ENCODE peak calls at places on chromosomes 2 and 18, in five cellular contexts. X is pancreas, Q is PC-9, D is breast epithelium, G is astrocyte. W is an unnamed sample. For H3K9me3, the result is how much of the 10 kb centered on the place peaks cover.

GRCh38 chr2:46842876-46843275 is 72.7 kb downstream of the MCFD2 start:
- DNase-seq in Q (no peak), D (no peak), G (no peak), X (no peak), W (no peak)

GRCh38 chr18:67710639-67711038 is 194.1 kb upstream of the DSEL start:
- DNase-seq in D (no peak), Q (no peak), G (no peak), X (no peak), W (no peak)

GRCh38 chr2:162100579-162100978 is 26.6 kb upstream of the DPP4 start:
- DNase-seq in Q (no peak), X (no peak), G (no peak), D (no peak), W (no peak)

GRCh38 chr18:47964086-47964485 is 33.6 kb upstream of the SMAD2 start:
- DNase-seq in Q (no peak), X (no peak), G (no peak), D (no peak), W (no peak)

GRCh38 chr2:75647771-75648170 is 1.2 kb downstream of the MRPL19 start:
- DNase-seq in D (no peak), G (no peak), X (no peak), Q (no peak), W (no peak)

GRCh38 chr2:32865399-32866068 is 81.2 kb upstream of the LTBP1 start:
- DNase-seq in X (no peak), Q (peak), G (peak), D (no peak), W (no peak)

GRCh38 chr2:233817305-233817980 is 36.9 kb downstream of the HJURP start:
- DNase-seq in X (peak), Q (no peak), G (no peak), D (no peak), W (no peak)

GRCh38 chr18:32470136-32470712 is 458 bp downstream of the GAREM1 start:
- DNase-seq in D (peak), G (peak), X (peak), Q (peak), W (no peak)

GRCh38 chr2:195871326-195871725 is 197.3 kb downstream of the DNAH7 start:
- DNase-seq in D (no peak), X (no peak), G (no peak), Q (no peak), W (no peak)

GRCh38 chr2:174716785-174717184 is 47.5 kb downstream of the CHRNA1 start:
- DNase-seq in X (no peak), D (no peak), Q (no peak), G (no peak), W (no peak)

GRCh38 chr2:108988796-108989713 is at the start of gene EDAR:
- DNase-seq in D (no peak), Q (peak), X (peak), G (peak), W (peak)

GRCh38 chr2:238024986-238025385 is 35.8 kb upstream of the SCLY start:
- DNase-seq in G (peak), X (no peak), D (no peak), Q (no peak), W (no peak)

GRCh38 chr18:31101148-31102019 is 837 bp downstream of the DSC2 start:
- DNase-seq in Q (peak), X (peak), G (no peak), D (peak), W (no peak)

GRCh38 chr2:232700154-232700553 is 3.0 kb downstream of the GIGYF2 start:
- DNase-seq in D (no peak), G (no peak), Q (no peak), X (no peak), W (no peak)

GRCh38 chr2:149662556-149662955 is 75.0 kb upstream of the MMADHC start:
- DNase-seq in X (no peak), D (no peak), G (no peak), Q (no peak), W (no peak)

GRCh38 chr18:22171839-22172582 is 2.6 kb downstream of the GATA6 start:
- DNase-seq in X (no peak), D (no peak), G (no peak), Q (no peak), W (no peak)

GRCh38 chr18:10057808-10058791 is 144.3 kb downstream of the VAPA start:
- DNase-seq in D (no peak), Q (no peak), G (peak), X (no peak), W (no peak)

GRCh38 chr2:109372614-109373013 is 241.2 kb downstream of the SEPTIN10 start:
- DNase-seq in D (no peak), G (no peak), Q (no peak), X (no peak), W (no peak)

GRCh38 chr2:70834881-70835280 is 735 bp downstream of the CD207 start:
- DNase-seq in X (no peak), D (no peak), Q (no peak), G (no peak), W (no peak)

GRCh38 chr18:67308819-67309218 is 207.7 kb downstream of the DSEL start:
- DNase-seq in Q (no peak), G (no peak), X (no peak), D (no peak), W (no peak)

GRCh38 chr18:64659186-64659585 is 510.3 kb upstream of the LINC00305 start:
- DNase-seq in Q (no peak), G (no peak), X (no peak), D (no peak), W (no peak)

GRCh38 chr2:187544371-187545080 is 9.7 kb downstream of the TFPI start:
- DNase-seq in D (no peak), Q (peak), X (no peak), G (peak), W (no peak)

DNA sequence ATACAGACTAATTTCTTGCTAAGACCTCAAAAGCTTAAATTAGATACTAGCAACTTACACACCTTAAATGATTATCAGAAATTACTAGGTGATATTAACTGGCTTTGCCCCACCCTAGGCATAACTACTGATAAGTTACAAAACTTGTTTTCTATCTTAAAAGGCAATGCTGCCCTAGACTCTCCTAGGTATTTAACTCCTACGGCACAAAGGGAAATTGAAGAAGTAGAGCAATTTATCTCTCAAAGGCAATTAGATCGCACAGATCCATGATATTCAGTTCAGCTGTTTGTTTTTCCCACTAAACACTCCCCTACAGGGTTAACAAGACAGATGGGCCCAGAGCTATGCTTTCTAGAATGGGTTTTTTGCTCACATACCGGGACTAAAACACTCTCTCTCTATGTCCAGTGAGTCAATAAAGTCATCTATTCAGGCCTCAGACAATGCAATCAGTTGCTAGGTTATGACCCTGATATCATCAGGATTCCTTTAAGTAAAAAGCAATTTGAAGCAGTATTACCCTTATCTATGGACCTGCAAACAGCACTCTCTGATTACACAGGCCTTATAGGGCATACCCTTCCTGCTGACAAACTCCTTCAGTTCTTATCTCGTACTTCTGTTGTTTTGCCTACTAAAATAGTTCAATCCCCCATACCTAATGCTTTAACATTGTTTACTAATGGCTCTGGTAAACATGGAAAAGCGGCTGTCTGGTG is 14.3 kb downstream of the MAP3K2 start:
- DNase-seq in G (no peak), X (no peak), Q (no peak), D (no peak), W (no peak)
- H3K9me3 ChIP-seq in G (under half), X (under half), Q (under half), D (under half), W (under half)

DNA sequence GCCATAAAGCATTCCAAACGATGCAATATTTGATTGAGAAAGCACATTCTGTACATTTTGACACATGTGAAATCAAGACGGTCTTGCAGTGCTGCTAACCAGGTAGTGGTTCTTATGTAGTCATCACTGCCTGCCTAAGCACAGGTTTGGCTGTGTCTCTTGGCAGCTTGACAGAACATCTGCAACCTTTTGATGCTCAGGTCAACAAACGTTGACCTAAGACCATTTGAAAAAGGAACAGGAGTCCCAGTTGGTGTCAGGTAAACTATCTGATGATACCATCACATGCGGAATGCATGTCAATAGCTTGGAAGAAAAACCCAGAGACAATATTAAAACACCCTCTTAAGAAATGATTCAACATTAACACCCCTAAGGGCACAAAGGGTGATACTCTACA is 80.7 kb downstream of the L3MBTL4 start:
- DNase-seq in Q (no peak), G (no peak), D (no peak), X (no peak), W (no peak)
- H3K9me3 ChIP-seq in Q (under half), G (under half), D (under half), X (under half), W (under half)

DNA sequence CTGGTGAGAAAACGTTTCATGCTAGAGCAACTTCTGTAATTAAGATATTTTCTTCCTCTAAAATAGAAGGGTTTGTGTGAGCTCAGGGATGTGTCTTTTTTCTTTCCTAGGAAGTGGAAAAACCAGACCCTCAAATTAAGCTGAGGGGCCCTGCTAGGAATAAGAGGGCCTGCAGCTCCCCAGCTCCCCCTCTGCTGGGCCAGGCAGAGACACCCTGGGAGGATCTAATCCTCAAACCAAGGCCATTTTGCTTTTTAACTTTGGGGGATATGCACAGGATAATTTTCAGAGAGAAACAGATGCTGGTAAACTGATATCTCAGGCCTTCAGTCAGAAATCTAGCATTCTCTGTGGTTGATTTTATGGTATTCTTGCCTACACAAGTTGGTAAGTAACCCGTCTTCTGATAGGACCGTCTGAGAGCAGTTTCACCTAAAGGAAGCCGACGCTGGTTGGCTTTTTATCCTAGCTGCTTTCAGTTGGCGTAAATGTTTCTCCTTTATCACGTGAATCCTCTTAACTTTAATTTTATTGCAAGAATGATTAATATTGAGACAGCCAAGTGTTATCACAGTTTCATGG is 34.8 kb downstream of the SNTG2 start:
- DNase-seq in Q (no peak), D (no peak), X (no peak), G (no peak), W (no peak)
- H3K9me3 ChIP-seq in Q (under half), D (under half), X (under half), G (under half), W (under half)

DNA sequence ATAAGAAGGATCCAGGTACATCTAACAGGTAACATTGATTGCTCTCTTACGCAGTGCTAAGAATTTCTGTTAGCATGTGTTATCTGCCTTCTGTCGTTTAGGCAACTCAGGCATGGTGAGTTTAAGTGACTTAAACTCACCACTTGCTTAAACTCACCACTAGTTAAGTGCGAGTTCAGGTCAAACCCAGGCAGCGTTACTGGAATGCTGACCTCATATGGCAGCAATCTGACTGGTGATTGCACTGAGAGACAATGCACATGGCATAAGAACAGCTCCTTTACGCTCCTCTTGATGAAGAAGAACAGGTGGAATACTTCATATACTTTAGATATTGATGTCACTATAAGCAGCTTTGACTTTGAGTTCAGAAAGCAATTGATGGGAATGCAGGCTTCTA is 954.1 kb downstream of the SOCS6 start:
- DNase-seq in D (no peak), G (no peak), X (no peak), Q (no peak), W (no peak)
- H3K9me3 ChIP-seq in D (under half), G (under half), X (under half), Q (under half), W (under half)

GRCh38 chr18:62001396-62001795 is 108.6 kb upstream of the RNF152 start:
- DNase-seq in D (no peak), Q (no peak), G (no peak), X (no peak), W (no peak)
- H3K9me3 ChIP-seq in D (under half), Q (under half), G (under half), X (under half), W (under half)

DNA sequence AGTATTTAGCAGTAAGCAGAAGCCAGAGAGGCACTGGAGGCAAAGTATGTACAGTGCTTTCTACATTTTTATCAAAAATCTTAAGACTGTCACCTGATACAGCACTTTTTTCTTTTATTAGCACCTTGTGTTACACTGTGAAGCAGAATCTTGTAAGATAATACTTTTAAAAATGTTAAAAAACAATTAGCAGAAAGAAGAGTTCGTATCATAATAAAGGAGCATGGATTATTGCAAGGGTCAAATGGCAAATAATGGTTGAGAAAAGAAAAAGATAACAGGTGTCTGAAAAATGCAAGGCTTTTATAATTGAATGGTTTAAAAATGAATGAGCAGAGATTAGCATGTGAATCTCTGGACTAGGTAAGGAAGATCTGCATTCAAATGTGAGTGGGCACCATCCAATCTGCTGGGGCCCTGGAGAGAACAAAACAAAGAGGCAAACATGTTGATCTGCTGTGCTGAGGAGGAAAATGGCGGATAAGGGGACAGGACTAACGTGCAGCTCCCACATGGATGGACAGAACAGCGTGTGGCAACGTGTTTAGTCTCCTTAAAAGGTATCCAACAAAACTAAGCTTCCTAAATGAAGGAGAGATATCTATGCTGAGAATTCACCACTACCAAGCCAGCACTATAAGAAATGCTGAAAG is 9.5 kb downstream of the CEBPZOS start:
- DNase-seq in G (no peak), Q (no peak), X (no peak), D (no peak), W (no peak)
- H3K9me3 ChIP-seq in G (under half), Q (half or more), X (under half), D (under half), W (under half)

DNA sequence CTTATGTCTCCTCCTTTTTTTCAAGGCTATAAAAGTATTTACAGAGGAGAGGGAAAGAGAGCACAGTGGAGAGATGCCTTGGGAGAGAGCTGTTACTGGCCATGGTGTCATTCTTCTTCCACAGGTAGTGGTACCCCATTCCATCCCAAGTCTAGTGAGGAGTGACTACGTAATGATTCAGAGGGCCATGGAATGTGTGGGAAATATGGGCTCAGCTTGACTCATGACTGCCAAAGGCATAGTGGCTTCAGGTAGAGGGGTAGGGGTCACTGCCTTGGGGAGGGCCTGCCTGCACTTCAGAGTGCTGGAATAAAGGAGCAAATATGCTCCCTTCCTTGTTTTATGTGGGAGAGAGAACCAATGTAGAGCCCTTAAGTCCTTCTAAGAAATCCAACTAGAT is 620.6 kb downstream of the IRS1 start:
- DNase-seq in Q (no peak), G (peak), X (no peak), D (no peak), W (no peak)
- H3K9me3 ChIP-seq in Q (under half), G (under half), X (under half), D (under half), W (under half)